ENCODE peak calls at places on chromosomes 3 and 15, in five cellular contexts. One of them, this sample, is unnamed.

GRCh38 chr3:69016102-69016501 is 2.6 kb upstream of the EOGT start:
- DNase-seq in dorsolateral prefrontal cortex: no peak
- DNase-seq in psoas muscle: no peak
- DNase-seq in endodermal cell: no peak
- DNase-seq in right lobe of liver: no peak
- DNase-seq in this sample: no peak

GRCh38 chr3:168705412-168705811 is 609.7 kb upstream of the GOLIM4 start:
- DNase-seq in dorsolateral prefrontal cortex: no peak
- DNase-seq in endodermal cell: no peak
- DNase-seq in right lobe of liver: no peak
- DNase-seq in psoas muscle: no peak
- DNase-seq in this sample: no peak

GRCh38 chr15:51752918-51753317 is 1.5 kb downstream of the TMOD2 start:
- DNase-seq in endodermal cell: no peak
- DNase-seq in right lobe of liver: no peak
- DNase-seq in psoas muscle: no peak
- DNase-seq in dorsolateral prefrontal cortex: no peak
- DNase-seq in this sample: no peak

GRCh38 chr15:80832676-80833075 is 53.5 kb downstream of the CEMIP start:
- DNase-seq in endodermal cell: no peak
- DNase-seq in dorsolateral prefrontal cortex: no peak
- DNase-seq in right lobe of liver: no peak
- DNase-seq in psoas muscle: no peak
- DNase-seq in this sample: no peak

GRCh38 chr3:65146149-65146548 is 458.3 kb upstream of the ADAMTS9 start:
- DNase-seq in right lobe of liver: no peak
- DNase-seq in endodermal cell: peak; percentile 90
- DNase-seq in dorsolateral prefrontal cortex: no peak
- DNase-seq in psoas muscle: no peak
- DNase-seq in this sample: no peak

GRCh38 chr3:14389133-14390115 is 13.0 kb upstream of the SLC6A6 start:
- DNase-seq in psoas muscle: no peak
- DNase-seq in endodermal cell: no peak
- DNase-seq in right lobe of liver: no peak
- DNase-seq in dorsolateral prefrontal cortex: no peak
- DNase-seq in this sample: no peak

GRCh38 chr3:183213941-183214612 is 39.0 kb upstream of the B3GNT5 start:
- DNase-seq in psoas muscle: no peak
- DNase-seq in dorsolateral prefrontal cortex: no peak
- DNase-seq in endodermal cell: no peak
- DNase-seq in right lobe of liver: no peak
- DNase-seq in this sample: no peak

GRCh38 chr3:101072299-101072698 is 79.1 kb upstream of the ABI3BP start:
- DNase-seq in endodermal cell: no peak
- DNase-seq in right lobe of liver: no peak
- DNase-seq in dorsolateral prefrontal cortex: no peak
- DNase-seq in psoas muscle: no peak
- DNase-seq in this sample: no peak

GRCh38 chr3:48507256-48508061 is 3.5 kb upstream of the SHISA5 start:
- DNase-seq in endodermal cell: peak; percentile 95
- DNase-seq in dorsolateral prefrontal cortex: peak; percentile 13
- DNase-seq in psoas muscle: peak; percentile 76
- DNase-seq in right lobe of liver: peak; percentile 75
- DNase-seq in this sample: peak; percentile 53

GRCh38 chr3:150764607-150765366 is 1.8 kb upstream of the SIAH2 start:
- DNase-seq in dorsolateral prefrontal cortex: no peak
- DNase-seq in psoas muscle: no peak
- DNase-seq in right lobe of liver: no peak
- DNase-seq in endodermal cell: no peak
- DNase-seq in this sample: no peak

GRCh38 chr15:52680041-52680391 is 828 bp upstream of the ATOSA start:
- DNase-seq in endodermal cell: no peak
- DNase-seq in right lobe of liver: no peak
- DNase-seq in psoas muscle: no peak
- DNase-seq in dorsolateral prefrontal cortex: no peak
- DNase-seq in this sample: peak; percentile 43

GRCh38 chr15:33104276-33104675 is 90.2 kb downstream of the FMN1 start:
- DNase-seq in psoas muscle: no peak
- DNase-seq in dorsolateral prefrontal cortex: no peak
- DNase-seq in right lobe of liver: no peak
- DNase-seq in endodermal cell: no peak
- DNase-seq in this sample: peak; percentile 92

GRCh38 chr15:69809421-69809820 is 288.3 kb downstream of the TLE3 start:
- DNase-seq in right lobe of liver: no peak
- DNase-seq in psoas muscle: no peak
- DNase-seq in dorsolateral prefrontal cortex: no peak
- DNase-seq in endodermal cell: no peak
- DNase-seq in this sample: no peak

GRCh38 chr3:165788531-165788930 is 48.7 kb downstream of the BCHE start:
- DNase-seq in right lobe of liver: no peak
- DNase-seq in dorsolateral prefrontal cortex: no peak
- DNase-seq in endodermal cell: no peak
- DNase-seq in psoas muscle: no peak
- DNase-seq in this sample: no peak

GRCh38 chr15:83837946-83838571 is 184.1 kb downstream of the ADAMTSL3 start:
- DNase-seq in dorsolateral prefrontal cortex: peak; percentile 46
- DNase-seq in psoas muscle: no peak
- DNase-seq in endodermal cell: peak; percentile 84
- DNase-seq in right lobe of liver: peak; percentile 59
- DNase-seq in this sample: peak; percentile 49

GRCh38 chr3:35832140-35832571 is 192.8 kb downstream of the ARPP21 start:
- DNase-seq in right lobe of liver: no peak
- DNase-seq in endodermal cell: no peak
- DNase-seq in dorsolateral prefrontal cortex: no peak
- DNase-seq in psoas muscle: no peak
- DNase-seq in this sample: no peak

GRCh38 chr3:16883057-16883725 is 1.6 kb upstream of the PLCL2 start:
- DNase-seq in psoas muscle: no peak
- DNase-seq in right lobe of liver: no peak
- DNase-seq in endodermal cell: no peak
- DNase-seq in dorsolateral prefrontal cortex: no peak
- DNase-seq in this sample: no peak

GRCh38 chr3:138781012-138781470 is 53.7 kb downstream of the PIK3CB start:
- DNase-seq in psoas muscle: no peak
- DNase-seq in right lobe of liver: no peak
- DNase-seq in dorsolateral prefrontal cortex: no peak
- DNase-seq in endodermal cell: no peak
- DNase-seq in this sample: no peak

GRCh38 chr3:99114565-99115291 is 213.2 kb upstream of the DCBLD2 start:
- DNase-seq in psoas muscle: no peak
- DNase-seq in dorsolateral prefrontal cortex: no peak
- DNase-seq in endodermal cell: peak; percentile 85
- DNase-seq in right lobe of liver: no peak
- DNase-seq in this sample: peak; percentile 63

GRCh38 chr15:76168237-76168984 is 108.6 kb downstream of the TMEM266 start:
- DNase-seq in dorsolateral prefrontal cortex: no peak
- DNase-seq in psoas muscle: peak; percentile 23
- DNase-seq in endodermal cell: no peak
- DNase-seq in right lobe of liver: no peak
- DNase-seq in this sample: peak; percentile 89

GRCh38 chr3:170049146-170050000 is 11.6 kb downstream of the GPR160 start:
- DNase-seq in right lobe of liver: no peak
- DNase-seq in endodermal cell: peak; percentile 43
- DNase-seq in dorsolateral prefrontal cortex: no peak
- DNase-seq in psoas muscle: peak; percentile 60
- DNase-seq in this sample: no peak

GRCh38 chr15:62886431-62887071 is 156.0 kb upstream of the TPM1 start:
- DNase-seq in endodermal cell: peak; percentile 83
- DNase-seq in right lobe of liver: peak; percentile 71
- DNase-seq in psoas muscle: no peak
- DNase-seq in dorsolateral prefrontal cortex: no peak
- DNase-seq in this sample: peak; percentile 46

GRCh38 chr15:48309740-48310139 is 21.5 kb upstream of the DUT start:
- DNase-seq in psoas muscle: no peak
- DNase-seq in dorsolateral prefrontal cortex: no peak
- DNase-seq in right lobe of liver: no peak
- DNase-seq in endodermal cell: no peak
- DNase-seq in this sample: no peak

GRCh38 chr3:49346797-49347251 is 7.0 kb upstream of the USP4 start:
- DNase-seq in dorsolateral prefrontal cortex: no peak
- DNase-seq in endodermal cell: no peak
- DNase-seq in right lobe of liver: no peak
- DNase-seq in psoas muscle: no peak
- DNase-seq in this sample: peak; percentile 74

GRCh38 chr15:40345867-40346578 is 4.8 kb upstream of the PHGR1 start:
- DNase-seq in right lobe of liver: no peak
- DNase-seq in dorsolateral prefrontal cortex: no peak
- DNase-seq in endodermal cell: no peak
- DNase-seq in psoas muscle: peak; percentile 37
- DNase-seq in this sample: no peak

GRCh38 chr15:92617197-92618037 is 38.2 kb downstream of the FAM174B start:
- DNase-seq in endodermal cell: peak; percentile 59
- DNase-seq in psoas muscle: peak; percentile 82
- DNase-seq in right lobe of liver: peak; percentile 94
- DNase-seq in dorsolateral prefrontal cortex: no peak
- DNase-seq in this sample: no peak

GRCh38 chr3:122324871-122325323 is at the start of gene CSTA:
- DNase-seq in endodermal cell: no peak
- DNase-seq in dorsolateral prefrontal cortex: no peak
- DNase-seq in psoas muscle: no peak
- DNase-seq in right lobe of liver: no peak
- DNase-seq in this sample: peak; percentile 14

GRCh38 chr3:129106320-129106719 is 15.3 kb downstream of the RAB43 start:
- DNase-seq in psoas muscle: no peak
- DNase-seq in right lobe of liver: no peak
- DNase-seq in dorsolateral prefrontal cortex: peak; percentile 81
- DNase-seq in endodermal cell: peak; percentile 66
- DNase-seq in this sample: no peak

GRCh38 chr3:31615071-31615875 is 82.5 kb downstream of the STT3B start:
- DNase-seq in right lobe of liver: no peak
- DNase-seq in endodermal cell: no peak
- DNase-seq in dorsolateral prefrontal cortex: no peak
- DNase-seq in psoas muscle: no peak
- DNase-seq in this sample: no peak

GRCh38 chr15:68408971-68409370 is 23.0 kb downstream of the ITGA11 start:
- DNase-seq in dorsolateral prefrontal cortex: no peak
- DNase-seq in endodermal cell: peak; percentile 8
- DNase-seq in psoas muscle: no peak
- DNase-seq in right lobe of liver: peak; percentile 6
- DNase-seq in this sample: no peak

GRCh38 chr3:112774293-112774926 is 72.3 kb downstream of the CD200R1L start:
- DNase-seq in psoas muscle: no peak
- DNase-seq in endodermal cell: no peak
- DNase-seq in right lobe of liver: no peak
- DNase-seq in dorsolateral prefrontal cortex: no peak
- DNase-seq in this sample: peak; percentile 64

DNA sequence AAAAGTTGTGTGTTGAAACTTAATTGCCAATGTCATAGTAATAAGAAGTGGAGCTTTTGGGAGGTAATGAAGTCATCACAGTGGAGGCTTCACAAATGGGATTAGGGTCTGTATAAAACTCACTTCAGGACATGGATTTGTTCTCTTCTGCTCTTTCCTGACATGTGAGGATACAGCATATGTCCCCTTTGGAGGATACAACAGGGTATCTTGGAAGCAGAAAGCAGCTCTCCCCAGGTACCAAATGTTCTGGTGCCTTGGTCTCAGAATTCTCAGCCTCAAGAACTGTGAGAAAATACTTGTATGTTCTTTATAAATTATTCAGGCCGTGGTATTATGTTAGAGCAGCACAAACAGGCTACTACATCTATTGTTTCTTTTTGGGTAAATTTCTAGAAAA is 210.9 kb downstream of the DIPK2A start:
- DNase-seq in psoas muscle: no peak
- DNase-seq in endodermal cell: no peak
- DNase-seq in right lobe of liver: no peak
- DNase-seq in dorsolateral prefrontal cortex: peak; percentile 24
- DNase-seq in this sample: no peak
- TF ChIP-seq CTCF in psoas muscle: no peak
- TF ChIP-seq CTCF in endodermal cell: no peak
- TF ChIP-seq CTCF in right lobe of liver: no peak
- TF ChIP-seq CTCF in dorsolateral prefrontal cortex: no peak
- TF ChIP-seq CTCF in this sample: no peak

GRCh38 chr15:22907161-22907950 is 68.9 kb downstream of the NIPA2 start:
- DNase-seq in right lobe of liver: no peak
- DNase-seq in endodermal cell: no peak
- DNase-seq in psoas muscle: no peak
- DNase-seq in dorsolateral prefrontal cortex: no peak
- DNase-seq in this sample: no peak
- H3K4me3 ChIP-seq in right lobe of liver: no peak overlapping the region
- H3K4me3 ChIP-seq in endodermal cell: no peak overlapping the region
- H3K4me3 ChIP-seq in psoas muscle: no peak overlapping the region
- H3K4me3 ChIP-seq in dorsolateral prefrontal cortex: no peak overlapping the region
- H3K4me3 ChIP-seq in this sample: no peak overlapping the region

GRCh38 chr3:62186967-62187366 is 186.4 kb downstream of the FEZF2 start:
- DNase-seq in psoas muscle: no peak
- DNase-seq in dorsolateral prefrontal cortex: no peak
- DNase-seq in right lobe of liver: no peak
- DNase-seq in endodermal cell: peak; percentile 67
- DNase-seq in this sample: peak; percentile 44
- TF ChIP-seq CTCF in psoas muscle: peak; percentile 42
- TF ChIP-seq CTCF in dorsolateral prefrontal cortex: peak; percentile 55
- TF ChIP-seq CTCF in right lobe of liver: peak; percentile 37
- TF ChIP-seq CTCF in endodermal cell: peak; percentile 73
- TF ChIP-seq CTCF in this sample: peak; percentile 18

DNA sequence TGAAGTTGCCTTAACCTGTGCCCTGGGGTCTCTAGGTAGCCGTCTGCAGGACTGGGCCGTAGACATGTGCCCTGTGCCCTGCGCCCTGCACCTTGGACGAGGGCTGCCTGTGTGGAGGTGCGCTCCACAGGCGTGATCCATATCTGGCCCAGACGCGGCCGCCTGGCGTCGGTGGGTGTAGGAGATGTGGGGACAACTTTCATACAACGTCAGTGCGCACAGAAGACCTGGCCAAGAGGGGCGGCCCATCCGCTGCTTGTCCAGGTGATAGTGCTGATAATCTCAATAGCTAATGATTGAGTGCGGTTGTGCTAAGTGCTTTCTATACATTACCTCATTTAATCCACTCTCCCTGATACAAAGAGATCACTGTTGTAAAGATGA is 665 bp upstream of the RASGRP1 start:
- DNase-seq in psoas muscle: no peak
- DNase-seq in endodermal cell: no peak
- DNase-seq in right lobe of liver: no peak
- DNase-seq in dorsolateral prefrontal cortex: peak; percentile 35
- DNase-seq in this sample: no peak
- H3K4me3 ChIP-seq in psoas muscle: no peak overlapping the region
- H3K4me3 ChIP-seq in endodermal cell: peak overlapping the region; percentile 74
- H3K4me3 ChIP-seq in right lobe of liver: no peak overlapping the region
- H3K4me3 ChIP-seq in dorsolateral prefrontal cortex: peak overlapping the region; percentile 49
- H3K4me3 ChIP-seq in this sample: no peak overlapping the region